ENCODE peak calls at places on chromosomes 2 and 18, in nine cellular contexts. O, Z, A, C, P, Y, I, Q and L are unnamed samples. For H3K4me1 and H3K36me3, the result is how much of the 10 kb centered on the place peaks cover.

GRCh38 chr2:165969227-165969626 is 15.7 kb upstream of the TTC21B start:
- DNase-seq in I (no peak), O (no peak), Q (no peak), A (no peak), Z (no peak), P (no peak), C (no peak), Y (no peak), L (no peak)

GRCh38 chr2:157922815-157923214 is 46.7 kb upstream of the ACVR1 start:
- DNase-seq in Q (no peak), O (no peak), Y (no peak), P (no peak), Z (no peak), I (no peak), A (no peak), C (no peak), L (no peak)

GRCh38 chr18:7592305-7593071 is 25.4 kb downstream of the PTPRM start:
- DNase-seq in Y (no peak), Q (peak), I (no peak), C (no peak), Z (no peak), A (no peak), P (peak), O (no peak), L (no peak)

GRCh38 chr2:200356794-200357472 is 50.4 kb downstream of the SPATS2L start:
- DNase-seq in A (no peak), Z (no peak), Y (no peak), C (no peak), O (no peak), P (peak), I (no peak), Q (no peak), L (no peak)

GRCh38 chr2:65388051-65388531 is 44.3 kb downstream of the SPRED2 start:
- DNase-seq in A (no peak), Y (no peak), Q (no peak), O (no peak), P (no peak), Z (no peak), I (no peak), C (no peak), L (no peak)

GRCh38 chr2:187826023-187826422 is 271.8 kb upstream of the TFPI start:
- DNase-seq in P (no peak), Z (no peak), I (no peak), Q (no peak), A (no peak), Y (no peak), O (no peak), C (no peak), L (no peak)

GRCh38 chr18:3069671-3070433 is 56.9 kb upstream of the LPIN2 start:
- DNase-seq in O (no peak), C (no peak), Y (no peak), Q (no peak), Z (no peak), P (no peak), I (no peak), A (no peak), L (no peak)

GRCh38 chr2:11796190-11797171 is 50.0 kb downstream of the LPIN1 start:
- DNase-seq in Y (no peak), I (no peak), Q (peak), P (no peak), Z (no peak), C (no peak), O (no peak), A (no peak), L (no peak)

GRCh38 chr2:192195548-192196418 is 1.1 kb upstream of the TMEFF2 start:
- DNase-seq in I (no peak), Z (peak), C (no peak), A (peak), P (peak), Q (peak), O (peak), Y (peak), L (peak)

GRCh38 chr18:63603772-63604171 is 16.6 kb downstream of the SERPINB13 start:
- DNase-seq in Y (no peak), Z (no peak), C (no peak), P (no peak), A (no peak), O (no peak), Q (no peak), I (no peak), L (no peak)

GRCh38 chr2:67898605-67899004 is 164.2 kb downstream of the C1D start:
- DNase-seq in A (no peak), C (no peak), Y (no peak), O (no peak), Z (no peak), I (no peak), Q (no peak), P (no peak), L (no peak)

GRCh38 chr18:56545539-56545938 is 92.9 kb downstream of the TXNL1 start:
- DNase-seq in A (no peak), Z (no peak), P (no peak), O (no peak), Q (no peak), Y (no peak), I (no peak), C (no peak), L (no peak)

GRCh38 chr18:35117951-35118411 is 76.8 kb downstream of the MAPRE2 start:
- DNase-seq in C (no peak), O (no peak), P (no peak), Q (no peak), A (no peak), I (no peak), Z (no peak), Y (no peak), L (peak)

GRCh38 chr2:15620857-15621471 is 29.3 kb downstream of the DDX1 start:
- DNase-seq in O (no peak), Z (no peak), I (no peak), Y (no peak), A (no peak), Q (no peak), P (no peak), C (no peak), L (no peak)

GRCh38 chr2:23596316-23596885 is 211.4 kb downstream of the KLHL29 start:
- DNase-seq in C (no peak), A (no peak), O (peak), I (no peak), Z (no peak), Q (no peak), P (no peak), Y (no peak), L (no peak)

GRCh38 chr18:63681449-63682381 is 20.0 kb upstream of the SERPINB3 start:
- DNase-seq in P (no peak), A (no peak), C (no peak), Q (no peak), Z (no peak), O (no peak), Y (no peak), I (no peak), L (peak)

GRCh38 chr18:78978336-78979057 is 1.1 kb upstream of the SALL3 start:
- DNase-seq in Z (no peak), I (no peak), P (peak), Y (no peak), A (peak), Q (peak), O (no peak), C (no peak), L (no peak)

GRCh38 chr18:2959341-2959740 is 53.6 kb downstream of the LPIN2 start:
- DNase-seq in C (no peak), Y (no peak), P (no peak), Q (no peak), I (no peak), Z (no peak), O (no peak), A (no peak), L (no peak)

GRCh38 chr2:38690499-38691420 is 24.8 kb downstream of the GALM start:
- DNase-seq in A (no peak), Q (no peak), C (no peak), Y (no peak), O (peak), P (no peak), I (no peak), Z (no peak), L (no peak)

GRCh38 chr2:72951303-72952095 is 34.2 kb downstream of the EMX1 start:
- DNase-seq in O (no peak), A (peak), P (peak), I (no peak), C (no peak), Z (no peak), Q (peak), Y (peak), L (no peak)

GRCh38 chr18:58228762-58229161 is 184.7 kb downstream of the NEDD4L start:
- DNase-seq in Q (no peak), O (no peak), P (peak), C (no peak), Z (no peak), I (no peak), A (no peak), Y (no peak), L (no peak)

GRCh38 chr2:119739580-119740255 is 20.0 kb upstream of the PTPN4 start:
- DNase-seq in C (no peak), Y (no peak), P (no peak), O (no peak), Z (no peak), I (no peak), A (no peak), Q (no peak), L (peak)

GRCh38 chr2:132462242-132462641 is 45.6 kb downstream of the GPR39 start:
- DNase-seq in A (no peak), Q (no peak), I (no peak), C (no peak), O (no peak), P (no peak), Z (no peak), Y (no peak), L (no peak)

GRCh38 chr2:20465716-20466391 is 19.0 kb downstream of the RHOB start:
- DNase-seq in C (no peak), A (no peak), Q (no peak), Y (no peak), Z (no peak), I (no peak), O (peak), P (no peak), L (no peak)

GRCh38 chr2:10709290-10709939 is 12.0 kb upstream of the ATP6V1C2 start:
- DNase-seq in Y (no peak), A (no peak), Q (peak), Z (no peak), I (no peak), O (no peak), C (no peak), P (peak), L (no peak)

GRCh38 chr2:179729961-179730360 is 131.5 kb downstream of the ZNF385B start:
- DNase-seq in P (no peak), I (no peak), Z (no peak), Y (no peak), Q (no peak), A (no peak), C (no peak), O (no peak), L (no peak)

GRCh38 chr18:26549486-26550435 is 1.4 kb upstream of the KCTD1 start:
- DNase-seq in C (no peak), A (peak), Q (peak), Z (peak), O (peak), Y (peak), I (no peak), P (peak), L (peak)

GRCh38 chr18:8868779-8869415 is 163.5 kb downstream of the MTCL1 start:
- DNase-seq in P (no peak), O (no peak), Y (no peak), I (no peak), A (no peak), Z (no peak), C (no peak), Q (no peak), L (no peak)

GRCh38 chr2:70808983-70809958 is 11.1 kb downstream of the CLEC4F start:
- DNase-seq in P (no peak), C (no peak), Y (no peak), O (no peak), I (no peak), A (no peak), Q (no peak), Z (no peak), L (no peak)

GRCh38 chr2:64434039-64434657 is 19.8 kb upstream of the LGALSL start:
- DNase-seq in A (no peak), Y (no peak), I (no peak), C (no peak), O (no peak), P (no peak), Z (no peak), Q (no peak), L (no peak)

GRCh38 chr2:186379052-186379451 is 107.0 kb upstream of the ZC3H15 start:
- DNase-seq in Q (no peak), A (no peak), O (no peak), I (no peak), P (no peak), Y (no peak), C (no peak), Z (no peak), L (no peak)

GRCh38 chr2:33021542-33022259 is 74.9 kb downstream of the LTBP1 start:
- DNase-seq in C (no peak), Y (no peak), Z (no peak), I (no peak), O (no peak), P (peak), A (no peak), Q (no peak), L (no peak)

GRCh38 chr18:9897129-9897528 is 11.4 kb downstream of the TXNDC2 start:
- DNase-seq in I (no peak), Y (no peak), O (no peak), P (peak), Q (peak), A (no peak), Z (no peak), C (no peak), L (no peak)

GRCh38 chr2:99851091-99851490 is 291.3 kb downstream of the AFF3 start:
- DNase-seq in I (no peak), A (no peak), Q (no peak), C (no peak), P (no peak), Z (no peak), O (no peak), Y (no peak), L (no peak)

GRCh38 chr18:29651121-29651675 is 1391.3 kb downstream of the DSC3 start:
- DNase-seq in P (no peak), O (no peak), Q (no peak), C (no peak), A (no peak), Z (no peak), I (no peak), Y (no peak), L (no peak)

GRCh38 chr2:88600038-88600465 is 27.2 kb downstream of the EIF2AK3 start:
- DNase-seq in Z (no peak), Q (peak), I (no peak), P (peak), Y (no peak), A (no peak), O (no peak), C (peak), L (no peak)

GRCh38 chr2:112321375-112322320 is 46.3 kb downstream of the ZC3H6 start:
- DNase-seq in P (no peak), C (no peak), A (no peak), I (no peak), Y (no peak), Q (no peak), O (no peak), Z (no peak), L (no peak)

GRCh38 chr2:226524381-226524843 is 275.2 kb downstream of the IRS1 start:
- DNase-seq in C (no peak), Q (no peak), O (no peak), A (no peak), Y (no peak), Z (no peak), P (no peak), I (no peak), L (no peak)

GRCh38 chr2:150188177-150188576 is 299.3 kb downstream of the RND3 start:
- DNase-seq in Z (no peak), O (no peak), Q (no peak), P (no peak), C (no peak), A (no peak), I (no peak), Y (no peak), L (no peak)

GRCh38 chr18:52510139-52510538 is 170.1 kb downstream of the DCC start:
- DNase-seq in I (no peak), C (no peak), Q (peak), Z (no peak), A (no peak), Y (no peak), P (peak), O (no peak), L (no peak)
- H3K4me1 ChIP-seq in I (under half), C (under half), Q (under half), Z (under half), A (under half), Y (under half), P (under half), O (under half), L (under half)

DNA sequence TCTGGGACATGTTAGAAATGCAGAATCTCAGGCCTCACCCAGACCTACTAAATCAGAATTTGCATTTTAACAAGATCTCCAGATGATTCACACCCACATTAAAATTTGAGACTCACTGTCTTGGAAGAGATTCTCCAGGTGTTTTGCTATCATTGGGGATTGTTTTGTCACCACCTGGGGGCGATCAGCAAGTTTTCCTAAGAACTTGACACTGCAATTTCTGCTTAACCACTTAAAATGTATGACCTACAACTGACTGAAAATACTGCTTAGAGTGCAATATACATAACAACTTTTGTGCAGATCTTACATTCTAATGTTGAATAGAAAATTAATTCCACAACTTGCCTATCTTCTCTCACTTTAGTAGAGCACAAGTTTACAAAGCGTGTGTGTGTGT is 18.9 kb upstream of the ITGA4 start:
- DNase-seq in Y (no peak), Z (no peak), C (no peak), I (no peak), Q (peak), A (no peak), O (no peak), P (peak), L (no peak)
- TF ChIP-seq CTCF in Y (no peak), Z (no peak), C (no peak), I (no peak), Q (peak), A (no peak), O (no peak), P (peak), L (no peak)

DNA sequence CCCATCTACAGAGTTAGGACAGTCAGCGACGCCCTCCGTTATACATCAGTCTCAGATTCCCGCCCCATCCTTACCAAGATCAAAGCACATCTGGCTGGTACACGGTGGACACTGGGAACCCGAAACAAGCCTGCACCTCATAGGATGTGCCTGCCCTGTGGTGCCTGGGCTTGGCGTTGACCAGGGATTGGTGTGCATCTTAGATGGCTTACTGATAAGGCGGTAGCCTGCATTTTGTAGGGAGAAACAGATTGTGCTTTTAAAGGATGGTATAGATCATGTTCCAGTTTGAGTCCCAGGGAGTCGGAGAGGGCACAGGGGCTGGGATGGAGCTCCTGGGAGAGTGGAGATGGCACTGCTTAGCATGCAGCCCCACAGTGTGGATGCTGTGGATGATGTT is 108.0 kb downstream of the EML6 start:
- DNase-seq in O (no peak), C (no peak), A (no peak), Z (no peak), P (no peak), Y (no peak), I (no peak), Q (no peak), L (no peak)
- H3K36me3 ChIP-seq in O (under half), C (under half), A (under half), Z (under half), P (under half), Y (under half), I (under half), Q (under half), L (under half)

GRCh38 chr2:230735884-230736283 is 23.2 kb downstream of the CAB39 start:
- DNase-seq in I (no peak), P (no peak), Y (no peak), Z (no peak), A (no peak), O (no peak), Q (no peak), C (no peak), L (no peak)

GRCh38 chr2:230739961-230740360 is 27.3 kb downstream of the CAB39 start:
- DNase-seq in C (no peak), Z (no peak), I (no peak), O (no peak), Y (no peak), A (no peak), P (no peak), Q (no peak), L (no peak)

GRCh38 chr2:230737791-230738226 is 25.2 kb downstream of the CAB39 start:
- DNase-seq in Y (no peak), Z (no peak), Q (no peak), C (no peak), O (no peak), A (no peak), P (no peak), I (no peak), L (no peak)

GRCh38 chr2:230738924-230739323 is 26.3 kb downstream of the CAB39 start:
- DNase-seq in O (no peak), Q (no peak), A (no peak), I (no peak), P (no peak), Z (no peak), Y (no peak), C (no peak), L (no peak)

DNA sequence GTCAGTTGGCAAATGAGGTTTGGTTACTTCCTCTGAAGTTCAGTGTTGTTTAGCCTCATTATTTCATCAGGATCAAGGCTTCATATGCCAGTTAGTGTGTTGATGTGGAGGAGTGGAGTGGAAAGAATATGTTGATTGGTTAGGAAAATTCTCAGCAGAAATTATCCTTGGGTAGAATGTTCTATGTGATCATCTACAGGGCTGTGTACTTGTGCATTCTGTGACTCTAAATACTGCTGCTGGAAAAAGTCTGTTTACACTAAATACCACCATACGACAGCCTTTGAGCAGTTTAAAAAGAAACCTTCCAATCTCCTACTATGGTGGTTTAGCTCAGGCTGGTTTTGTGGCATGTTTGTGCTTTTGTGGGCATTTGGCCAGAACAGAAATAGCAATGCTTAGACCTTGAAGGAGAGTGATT is 25.8 kb downstream of the CAB39 start:
- DNase-seq in Z (no peak), C (no peak), P (no peak), A (no peak), Y (no peak), I (no peak), Q (no peak), O (no peak), L (no peak)
- H3K4me1 ChIP-seq in Z (under half), C (under half), P (under half), A (under half), Y (under half), I (half or more), Q (under half), O (half or more), L (under half)

DNA sequence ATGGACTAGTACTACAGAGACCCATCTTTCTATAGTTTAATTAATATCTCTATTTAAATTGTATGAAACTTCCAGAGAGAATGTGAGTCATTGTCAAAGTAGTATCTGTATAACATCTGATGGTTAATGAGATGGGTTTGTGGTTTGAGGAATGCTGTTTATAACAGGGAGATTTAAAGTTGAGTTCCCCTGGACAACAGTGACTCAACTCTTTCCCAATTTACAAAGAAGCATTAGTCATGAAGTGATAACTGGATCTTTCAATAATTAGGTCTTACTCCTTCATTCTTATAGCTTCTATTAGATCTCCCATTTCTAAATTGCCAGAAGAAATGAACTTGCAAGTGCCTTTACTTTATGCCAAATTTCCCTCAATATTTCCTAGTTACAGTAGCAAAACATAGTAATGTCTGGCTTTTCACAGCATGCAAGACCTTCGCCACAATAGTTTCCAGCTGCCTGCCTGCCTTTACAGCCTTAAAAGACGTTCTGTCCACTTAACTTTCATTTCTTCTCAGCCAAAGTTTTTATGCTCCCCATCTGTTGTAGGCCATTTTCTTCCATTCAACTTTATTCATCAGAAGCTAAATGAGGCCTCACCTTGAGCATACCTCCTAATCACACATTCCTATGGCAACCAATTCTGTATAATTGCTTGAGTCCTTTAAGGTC is 47.7 kb upstream of the WDR75 start:
- DNase-seq in Q (no peak), C (no peak), I (no peak), Z (no peak), Y (no peak), P (no peak), A (no peak), O (no peak), L (no peak)
- TF ChIP-seq CTCF in Q (no peak), C (no peak), I (no peak), Z (no peak), Y (no peak), P (no peak), A (no peak), O (no peak), L (no peak)